ENCODE peak calls at places on chromosome 20, in seven cellular contexts. Z is H1, P is endothelial cell, T is psoas muscle, O is WTC11, F is tibial artery, N is GM12865. I is an unnamed sample.
A peak's percentile ranks its signal among the peaks of the same experiment; 100 is the strongest.

GRCh38 chr20:7828437-7828836 is 111.8 kb downstream of the HAO1 start:
- DNase-seq in Z (no peak), P (no peak), T (no peak), O (no peak), F (no peak), N (no peak), I (no peak)

GRCh38 chr20:63537525-63538203 is 488 bp upstream of the PTK6 start:
- DNase-seq in Z (peak; percentile 97), P (peak; percentile 87), T (peak; percentile 91), O (peak; percentile 87), F (peak; percentile 87), N (peak; percentile 99), I (peak; percentile 89)

GRCh38 chr20:6595704-6596103 is 171.8 kb upstream of the BMP2 start:
- DNase-seq in Z (no peak), P (no peak), T (no peak), O (no peak), F (no peak), N (no peak), I (no peak)

GRCh38 chr20:6006603-6006949 is 47.3 kb downstream of the LRRN4 start:
- DNase-seq in Z (no peak), P (no peak), T (no peak), O (no peak), F (no peak), N (no peak), I (no peak)

GRCh38 chr20:63129376-63129965 is 86.5 kb downstream of the YTHDF1 start:
- DNase-seq in Z (no peak), P (no peak), T (peak; percentile 31), O (peak; percentile 2), F (peak; percentile 34), N (no peak), I (no peak)

GRCh38 chr20:35001596-35002362 is 46.1 kb downstream of the MYH7B start:
- DNase-seq in Z (no peak), P (no peak), T (peak; percentile 49), O (peak; percentile 66), F (no peak), N (no peak), I (no peak)

GRCh38 chr20:58174708-58175287 is 53.7 kb downstream of the ANKRD60 start:
- DNase-seq in Z (no peak), P (no peak), T (peak; percentile 76), O (no peak), F (peak; percentile 86), N (no peak), I (no peak)

GRCh38 chr20:2619961-2620595 is 32.4 kb upstream of the NOP56 start:
- DNase-seq in Z (no peak), P (no peak), T (no peak), O (no peak), F (no peak), N (no peak), I (no peak)

GRCh38 chr20:63645218-63645617 is 8.0 kb downstream of the STMN3 start:
- DNase-seq in Z (no peak), P (no peak), T (no peak), O (no peak), F (peak; percentile 45), N (no peak), I (no peak)

GRCh38 chr20:22616551-22616950 is 32.2 kb upstream of the FOXA2 start:
- DNase-seq in Z (peak; percentile 16), P (no peak), T (no peak), O (no peak), F (no peak), N (no peak), I (no peak)

GRCh38 chr20:2088904-2089303 is 12.7 kb upstream of the STK35 start:
- DNase-seq in Z (no peak), P (no peak), T (no peak), O (no peak), F (no peak), N (no peak), I (no peak)

GRCh38 chr20:8156603-8157079 is 24.6 kb downstream of the PLCB1 start:
- DNase-seq in Z (no peak), P (no peak), T (no peak), O (no peak), F (no peak), N (peak; percentile 32), I (no peak)

GRCh38 chr20:62064788-62065668 is 653 bp downstream of the TAF4 start:
- DNase-seq in Z (no peak), P (peak; percentile 44), T (peak; percentile 50), O (no peak), F (no peak), N (peak; percentile 32), I (peak; percentile 34)

GRCh38 chr20:33477386-33478234 is 12.3 kb upstream of the CBFA2T2 start:
- DNase-seq in Z (no peak), P (no peak), T (no peak), O (peak; percentile 62), F (no peak), N (no peak), I (no peak)

GRCh38 chr20:53642196-53643030 is 48.8 kb upstream of the ZNF217 start:
- DNase-seq in Z (no peak), P (peak; percentile 26), T (no peak), O (no peak), F (no peak), N (peak; percentile 72), I (no peak)

GRCh38 chr20:46057856-46058655 is 29.0 kb downstream of the SLC12A5 start:
- DNase-seq in Z (no peak), P (peak; percentile 55), T (peak; percentile 78), O (peak; percentile 79), F (peak; percentile 74), N (no peak), I (peak; percentile 45)
- TF ChIP-seq CTCF in Z (peak; percentile 47), P (peak; percentile 53), T (no peak), O (no peak), F (peak; percentile 7), N (peak; percentile 4), I (peak; percentile 61)

DNA sequence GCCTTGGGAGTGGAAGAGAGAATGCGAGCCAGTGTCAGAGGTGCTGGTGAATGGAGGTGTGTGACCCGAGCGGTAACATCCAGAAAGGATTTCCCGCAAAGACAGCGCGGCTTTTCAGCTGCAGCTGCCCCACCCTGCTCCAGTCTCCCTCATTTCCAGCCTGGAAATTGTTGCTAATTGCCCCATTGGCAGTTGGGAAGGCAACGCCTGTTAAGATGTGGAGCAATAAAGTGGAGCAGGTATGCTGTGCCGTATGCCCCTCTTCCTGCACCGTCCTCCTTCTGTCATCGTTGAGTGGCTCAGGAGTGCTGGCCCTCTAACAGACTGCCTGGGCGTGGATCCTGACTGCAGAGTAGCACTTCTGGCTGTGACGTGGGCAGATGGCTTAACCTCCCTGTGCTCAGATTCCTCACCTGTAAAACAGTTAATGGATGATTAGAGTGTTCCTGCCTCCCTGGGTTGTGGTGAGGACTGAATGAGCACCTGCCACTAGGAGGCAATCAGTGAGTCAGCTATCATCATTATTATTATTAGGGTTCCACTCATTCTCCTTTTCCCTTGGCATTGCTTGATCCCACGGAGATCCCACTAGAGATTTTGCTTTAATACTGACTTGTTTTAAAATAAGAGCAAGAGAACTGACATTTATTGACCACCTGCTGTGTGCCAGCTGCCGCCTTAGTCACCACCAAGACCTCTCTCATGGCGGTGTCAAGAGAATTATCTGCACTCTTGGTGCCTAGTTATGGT is 11.7 kb downstream of the ARFGEF2 start:
- DNase-seq in Z (no peak), P (no peak), T (no peak), O (no peak), F (no peak), N (no peak), I (no peak)
- TF ChIP-seq CTCF in Z (no peak), P (no peak), T (no peak), O (no peak), F (no peak), N (no peak), I (no peak)

GRCh38 chr20:45230631-45231030 is 9.5 kb downstream of the SEMG2 start:
- DNase-seq in Z (no peak), P (no peak), T (no peak), O (no peak), F (no peak), N (no peak), I (no peak)

GRCh38 chr20:45238139-45238538 is 16.2 kb downstream of the SLPI start:
- DNase-seq in Z (no peak), P (no peak), T (no peak), O (no peak), F (no peak), N (no peak), I (no peak)

GRCh38 chr20:45235995-45236394 is 14.8 kb downstream of the SEMG2 start:
- DNase-seq in Z (peak; percentile 84), P (peak; percentile 28), T (no peak), O (peak; percentile 75), F (no peak), N (peak; percentile 18), I (no peak)
- TF ChIP-seq CTCF in Z (peak; percentile 94), P (peak; percentile 75), T (no peak), O (peak; percentile 90), F (no peak), N (peak; percentile 48), I (peak; percentile 58)

GRCh38 chr20:17721802-17722486 is 22.2 kb downstream of the BANF2 start:
- DNase-seq in Z (no peak), P (no peak), T (no peak), O (no peak), F (no peak), N (no peak), I (no peak)
- TF ChIP-seq CTCF in Z (no peak), P (no peak), T (no peak), O (no peak), F (no peak), N (no peak), I (peak; percentile 33)

GRCh38 chr20:50190251-50191064 is at the start of gene CEBPB:
- DNase-seq in Z (peak; percentile 98), P (peak; percentile 98), T (peak; percentile 97), O (peak; percentile 96), F (peak; percentile 96), N (peak; percentile 88), I (peak; percentile 94)

GRCh38 chr20:50193169-50193850 is 2.7 kb downstream of the CEBPB start:
- DNase-seq in Z (no peak), P (no peak), T (peak; percentile 70), O (no peak), F (peak; percentile 77), N (no peak), I (no peak)

GRCh38 chr20:50191065-50191565 is 485 bp downstream of the CEBPB start:
- DNase-seq in Z (peak; percentile 68), P (peak; percentile 53), T (peak; percentile 81), O (no peak), F (peak; percentile 81), N (peak; percentile 79), I (no peak)

GRCh38 chr20:50192364-50193168 is 1.9 kb downstream of the CEBPB start:
- DNase-seq in Z (peak; percentile 67), P (peak; percentile 61), T (peak; percentile 94), O (peak; percentile 73), F (peak; percentile 92), N (peak; percentile 89), I (peak; percentile 53)

DNA sequence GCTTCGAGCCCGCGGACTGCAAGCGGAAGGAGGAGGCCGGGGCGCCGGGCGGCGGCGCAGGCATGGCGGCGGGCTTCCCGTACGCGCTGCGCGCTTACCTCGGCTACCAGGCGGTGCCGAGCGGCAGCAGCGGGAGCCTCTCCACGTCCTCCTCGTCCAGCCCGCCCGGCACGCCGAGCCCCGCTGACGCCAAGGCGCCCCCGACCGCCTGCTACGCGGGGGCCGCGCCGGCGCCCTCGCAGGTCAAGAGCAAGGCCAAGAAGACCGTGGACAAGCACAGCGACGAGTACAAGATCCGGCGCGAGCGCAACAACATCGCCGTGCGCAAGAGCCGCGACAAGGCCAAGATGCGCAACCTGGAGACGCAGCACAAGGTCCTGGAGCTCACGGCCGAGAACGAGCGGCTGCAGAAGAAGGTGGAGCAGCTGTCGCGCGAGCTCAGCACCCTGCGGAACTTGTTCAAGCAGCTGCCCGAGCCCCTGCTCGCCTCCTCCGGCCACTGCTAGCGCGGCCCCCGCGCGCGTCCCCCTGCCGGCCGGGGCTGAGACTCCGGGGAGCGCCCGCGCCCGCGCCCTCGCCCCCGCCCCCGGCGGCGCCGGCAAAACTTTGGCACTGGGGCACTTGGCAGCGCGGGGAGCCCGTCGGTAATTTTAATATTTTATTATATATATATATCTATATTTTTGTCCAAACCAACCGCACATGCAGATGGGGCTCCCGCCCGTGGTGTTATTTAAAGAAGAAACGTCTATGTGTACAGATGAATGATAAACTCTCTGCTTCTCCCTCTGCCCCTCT is 1.1 kb downstream of the CEBPB start:
- DNase-seq in Z (peak; percentile 76), P (peak; percentile 70), T (peak; percentile 76), O (peak; percentile 63), F (no peak), N (peak; percentile 83), I (peak; percentile 63)
- TF ChIP-seq CTCF in Z (peak; percentile 50), P (peak; percentile 61), T (peak; percentile 54), O (no peak), F (peak; percentile 48), N (peak; percentile 35), I (peak; percentile 72)

I was measured in neural crest cell.